ENCODE peak calls at places on chromosomes 3 and 15, in four cellular contexts. L is fibroblast of mammary gland, K is OCI-LY7, N is left lung. C is an unnamed sample.

GRCh38 chr15:40297356-40297755 is 10.4 kb downstream of the PLCB2 start:
- DNase-seq in K (no peak), L (no peak), N (no peak), C (no peak)

GRCh38 chr3:197750863-197751737 is 1.4 kb downstream of the FYTTD1 start:
- DNase-seq in K (peak), N (peak), L (peak), C (no peak)

GRCh38 chr3:186678604-186679003 is 12.8 kb downstream of the HRG start:
- DNase-seq in L (no peak), K (no peak), N (no peak), C (no peak)

GRCh38 chr3:161793194-161793825 is 296.7 kb downstream of the OTOL1 start:
- DNase-seq in L (no peak), K (no peak), N (no peak), C (no peak)

GRCh38 chr3:29156071-29156715 is 124.7 kb upstream of the RBMS3 start:
- DNase-seq in K (no peak), L (no peak), N (no peak), C (no peak)

GRCh38 chr15:58522865-58523264 is 91.1 kb downstream of the LIPC start:
- DNase-seq in N (no peak), K (no peak), L (no peak), C (no peak)

GRCh38 chr3:36461588-36461987 is 81.3 kb downstream of the STAC start:
- DNase-seq in N (no peak), L (peak), K (no peak), C (no peak)

GRCh38 chr15:58462547-58462946 is 30.8 kb downstream of the LIPC start:
- DNase-seq in N (peak), L (no peak), K (peak), C (no peak)

GRCh38 chr3:29976871-29977270 is 629.5 kb upstream of the TGFBR2 start:
- DNase-seq in N (no peak), L (no peak), K (no peak), C (no peak)

GRCh38 chr15:25700916-25701315 is 162.2 kb downstream of the ATP10A start:
- DNase-seq in N (no peak), L (no peak), K (no peak), C (no peak)

GRCh38 chr3:117874028-117874765 is 1160.4 kb downstream of the IGSF11 start:
- DNase-seq in K (no peak), L (no peak), N (no peak), C (no peak)

GRCh38 chr15:40764766-40765136 is 883 bp downstream of the GCHFR start:
- DNase-seq in N (no peak), L (no peak), K (peak), C (no peak)

GRCh38 chr3:34856081-34856480 is 783.2 kb upstream of the ARPP21 start:
- DNase-seq in L (no peak), K (no peak), N (no peak), C (no peak)

GRCh38 chr3:133428552-133428951 is 28.7 kb downstream of the BFSP2 start:
- DNase-seq in K (no peak), L (no peak), N (no peak), C (no peak)

GRCh38 chr3:173983353-173983752 is 585.8 kb downstream of the NLGN1 start:
- DNase-seq in N (no peak), K (no peak), L (peak), C (no peak)

GRCh38 chr3:11850003-11850402 is 3.3 kb upstream of the TAMM41 start:
- DNase-seq in N (no peak), L (no peak), K (no peak), C (no peak)

GRCh38 chr3:77296527-77296926 is 256.6 kb downstream of the ROBO2 start:
- DNase-seq in N (no peak), L (no peak), K (no peak), C (no peak)

GRCh38 chr3:142127941-142128658 is 21.2 kb downstream of the TFDP2 start:
- DNase-seq in L (no peak), K (no peak), N (no peak), C (no peak)

GRCh38 chr3:142134799-142135325 is 14.5 kb downstream of the TFDP2 start:
- DNase-seq in N (no peak), L (no peak), K (no peak), C (no peak)

GRCh38 chr3:142124243-142124642 is 25.1 kb downstream of the TFDP2 start:
- DNase-seq in L (no peak), K (no peak), N (no peak), C (no peak)

GRCh38 chr3:142129516-142130171 is 19.7 kb downstream of the TFDP2 start:
- DNase-seq in L (no peak), K (no peak), N (no peak), C (no peak)
- TF ChIP-seq CTCF in L (peak), K (no peak), N (no peak), C (no peak)

DNA sequence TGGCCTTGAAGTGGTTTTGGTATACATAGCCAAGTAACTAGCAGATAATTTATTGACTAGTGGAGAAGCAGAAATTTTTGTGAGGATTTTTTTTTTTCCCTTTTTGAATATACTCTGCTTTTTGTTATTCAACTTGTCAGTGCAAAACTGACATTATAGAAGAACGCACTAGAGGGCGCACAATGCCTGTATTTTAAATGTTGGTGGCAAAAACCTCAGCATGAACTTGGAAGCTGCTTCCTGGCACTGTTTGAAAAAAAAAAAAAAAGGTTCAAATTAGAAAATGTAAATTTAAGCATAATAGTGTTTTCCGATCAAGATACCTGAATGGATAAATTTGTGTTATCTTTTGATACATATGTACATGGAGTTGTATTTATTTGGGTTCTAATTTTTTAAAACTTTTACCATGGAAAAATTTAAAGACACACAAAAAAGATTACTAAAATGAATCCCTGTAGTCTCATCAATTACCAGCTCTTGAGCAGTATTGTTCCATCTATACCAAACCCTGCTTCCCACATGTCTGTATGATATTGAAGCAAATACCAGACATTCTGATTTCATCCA is 56.0 kb downstream of the SLC25A26 start:
- DNase-seq in N (no peak), K (peak), L (peak), C (no peak)
- TF ChIP-seq CTCF in N (peak), K (peak), L (peak), C (peak)

GRCh38 chr3:108500728-108501127 is 9.7 kb downstream of the MYH15 start:
- DNase-seq in N (no peak), K (no peak), L (peak), C (no peak)
- TF ChIP-seq CTCF in N (no peak), K (no peak), L (no peak), C (no peak)

DNA sequence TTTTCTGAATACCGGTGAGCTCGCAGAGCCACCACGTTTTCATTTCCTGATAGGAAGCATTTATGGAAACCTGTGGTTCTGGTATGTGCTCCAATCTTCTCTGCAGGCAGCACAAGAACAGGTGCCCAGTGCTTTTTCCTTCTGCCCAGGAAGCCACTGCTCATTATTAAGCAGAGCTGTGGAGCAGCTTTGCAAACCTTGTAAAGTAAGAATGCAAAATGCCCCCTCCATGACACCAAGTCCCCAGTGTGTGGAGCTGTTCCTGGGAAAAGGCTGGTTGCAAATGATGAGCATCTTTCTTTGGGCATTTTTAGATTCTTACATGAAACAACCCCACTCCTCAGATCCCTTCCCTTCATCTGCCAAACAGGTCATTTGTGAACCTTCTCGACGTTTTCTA is 65.7 kb upstream of the MRPL3 start:
- DNase-seq in N (no peak), K (no peak), L (no peak), C (no peak)
- TF ChIP-seq CTCF in N (no peak), K (no peak), L (no peak), C (no peak)

DNA sequence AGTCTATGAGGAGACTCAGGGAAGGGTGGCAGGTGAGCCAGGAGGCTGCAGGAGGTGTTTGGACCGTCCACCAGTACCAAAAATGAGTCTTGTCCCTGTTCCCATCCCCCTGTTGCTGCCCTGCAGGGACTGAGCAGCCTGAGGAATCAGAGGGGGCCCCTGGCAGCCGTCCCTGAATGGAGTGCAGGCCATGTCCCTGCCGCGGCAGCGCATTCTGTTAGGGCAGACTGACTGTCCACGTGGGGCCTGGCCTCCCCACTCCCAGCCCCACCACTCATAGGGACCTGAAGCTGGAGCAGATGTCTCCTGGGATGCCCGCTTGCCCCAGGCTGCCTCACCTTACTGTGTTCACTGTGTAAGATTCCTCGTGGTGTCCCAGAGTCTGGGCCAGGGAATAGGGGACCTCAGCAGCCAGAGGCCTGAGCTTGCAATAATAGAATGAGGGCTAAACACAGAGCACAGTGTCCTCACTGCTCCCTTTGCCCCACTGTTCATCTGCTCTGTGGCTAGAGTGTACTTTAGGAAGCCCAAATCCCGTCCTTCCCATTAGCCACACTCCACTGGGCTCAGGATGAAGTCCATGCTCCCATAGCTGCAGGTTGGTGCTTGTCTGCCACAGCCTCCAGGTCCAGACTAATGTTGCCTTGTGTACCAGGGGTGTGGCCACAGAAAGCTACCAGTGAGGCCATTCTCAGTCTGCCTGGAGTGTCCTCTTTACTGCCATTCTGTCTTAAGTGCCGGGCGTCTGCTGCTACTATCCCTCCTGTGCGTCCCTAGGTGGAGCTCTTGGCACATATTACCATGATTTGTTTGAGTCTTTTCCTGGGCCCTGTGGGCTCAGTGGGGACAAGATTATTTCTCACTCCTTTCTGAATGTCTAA is 63.2 kb downstream of the HCN4 start:
- DNase-seq in N (peak), L (peak), K (peak), C (no peak)
- TF ChIP-seq CTCF in N (peak), L (peak), K (peak), C (peak)

GRCh38 chr3:163916596-163917560 is 1161.4 kb downstream of the SI start:
- DNase-seq in K (peak), N (no peak), L (no peak), C (no peak)
- TF ChIP-seq CTCF in K (peak), N (no peak), L (no peak), C (no peak)

GRCh38 chr15:90212221-90213079 is 11.3 kb downstream of the SEMA4B start:
- DNase-seq in N (no peak), L (no peak), K (no peak), C (no peak)

GRCh38 chr15:90213818-90214204 is 12.7 kb downstream of the SEMA4B start:
- DNase-seq in K (no peak), N (no peak), L (no peak), C (no peak)

GRCh38 chr15:90213123-90213817 is 12.1 kb downstream of the SEMA4B start:
- DNase-seq in N (peak), K (no peak), L (no peak), C (no peak)

GRCh38 chr15:90211440-90212168 is 10.5 kb downstream of the SEMA4B start:
- DNase-seq in K (no peak), N (peak), L (peak), C (no peak)

GRCh38 chr15:90214553-90215205 is 13.5 kb downstream of the SEMA4B start:
- DNase-seq in K (no peak), L (no peak), N (no peak), C (no peak)
- TF ChIP-seq CTCF in K (no peak), L (peak), N (no peak), C (peak)

DNA sequence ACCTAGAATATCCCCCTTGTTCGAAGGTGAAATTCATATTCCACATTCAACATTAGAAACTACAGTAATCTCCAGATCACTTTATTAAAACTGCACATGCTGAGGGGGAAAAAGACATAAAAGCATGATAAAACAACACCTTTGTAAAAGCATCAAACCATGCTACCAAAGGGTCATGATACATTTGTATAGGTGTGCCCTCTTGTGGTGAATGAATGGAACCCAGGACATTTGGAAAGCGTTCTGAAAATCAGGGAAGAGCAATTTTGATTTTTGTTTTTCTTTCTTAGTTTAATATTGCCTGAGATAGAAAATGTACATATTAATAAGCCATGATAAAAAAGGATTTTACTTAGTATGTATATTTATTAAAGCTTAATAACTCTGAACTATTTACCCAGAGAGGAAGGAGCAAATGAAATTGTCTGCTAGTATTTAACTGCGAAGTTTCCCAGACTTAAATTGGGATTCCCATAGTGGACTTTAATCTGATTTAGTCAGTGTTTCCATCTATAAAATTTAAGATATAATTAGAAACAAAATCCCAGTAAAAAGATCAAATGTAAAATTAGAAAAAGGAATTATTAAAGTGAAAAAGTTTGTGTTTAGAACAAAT is 105.8 kb upstream of the ARL6 start:
- DNase-seq in K (peak), N (no peak), L (peak), C (no peak)
- TF ChIP-seq CTCF in K (peak), N (peak), L (peak), C (no peak)